ENCODE peak calls at places on chromosomes 12 and 14, in five cellular contexts. J is spleen, T is K562, K is hepatocyte, O is HCT116. N is an unnamed sample.

GRCh38 chr12:6700646-6701051 is at the start of gene PIANP:
- DNase-seq in J (peak; percentile 86), T (peak; percentile 59), K (peak; percentile 77), O (no peak), N (peak; percentile 81)

GRCh38 chr12:96578526-96579125 is 89.2 kb downstream of the CFAP54 start:
- DNase-seq in J (no peak), T (peak; percentile 13), K (peak; percentile 70), O (peak; percentile 54), N (peak; percentile 66)

GRCh38 chr12:88338486-88338885 is 196.4 kb downstream of the TMTC3 start:
- DNase-seq in J (no peak), T (no peak), K (no peak), O (no peak), N (no peak)

GRCh38 chr12:1830981-1831930 is 10.9 kb downstream of the LRTM2 start:
- DNase-seq in J (peak; percentile 74), T (peak; percentile 64), K (peak; percentile 93), O (no peak), N (peak; percentile 74)

GRCh38 chr12:30440826-30441602 is 254.7 kb downstream of the IPO8 start:
- DNase-seq in J (no peak), T (peak; percentile 16), K (peak; percentile 55), O (peak; percentile 43), N (peak; percentile 62)

GRCh38 chr14:51304956-51305355 is 64.9 kb downstream of the TMX1 start:
- DNase-seq in J (no peak), T (no peak), K (peak; percentile 61), O (no peak), N (peak; percentile 21)

GRCh38 chr12:90333939-90334338 is 621.0 kb downstream of the CCER1 start:
- DNase-seq in J (no peak), T (no peak), K (no peak), O (no peak), N (no peak)

GRCh38 chr12:72271741-72272661 is at the start of gene TRHDE:
- DNase-seq in J (peak; percentile 74), T (no peak), K (peak; percentile 71), O (no peak), N (peak; percentile 63)

GRCh38 chr14:59022144-59022543 is 166.3 kb upstream of the DAAM1 start:
- DNase-seq in J (no peak), T (no peak), K (no peak), O (no peak), N (no peak)

GRCh38 chr12:13452955-13453570 is 256.5 kb downstream of the EMP1 start:
- DNase-seq in J (no peak), T (no peak), K (no peak), O (no peak), N (no peak)

GRCh38 chr14:64503184-64503433 is 529 bp downstream of the ZBTB25 start:
- DNase-seq in J (no peak), T (no peak), K (peak; percentile 52), O (no peak), N (peak; percentile 28)

DNA sequence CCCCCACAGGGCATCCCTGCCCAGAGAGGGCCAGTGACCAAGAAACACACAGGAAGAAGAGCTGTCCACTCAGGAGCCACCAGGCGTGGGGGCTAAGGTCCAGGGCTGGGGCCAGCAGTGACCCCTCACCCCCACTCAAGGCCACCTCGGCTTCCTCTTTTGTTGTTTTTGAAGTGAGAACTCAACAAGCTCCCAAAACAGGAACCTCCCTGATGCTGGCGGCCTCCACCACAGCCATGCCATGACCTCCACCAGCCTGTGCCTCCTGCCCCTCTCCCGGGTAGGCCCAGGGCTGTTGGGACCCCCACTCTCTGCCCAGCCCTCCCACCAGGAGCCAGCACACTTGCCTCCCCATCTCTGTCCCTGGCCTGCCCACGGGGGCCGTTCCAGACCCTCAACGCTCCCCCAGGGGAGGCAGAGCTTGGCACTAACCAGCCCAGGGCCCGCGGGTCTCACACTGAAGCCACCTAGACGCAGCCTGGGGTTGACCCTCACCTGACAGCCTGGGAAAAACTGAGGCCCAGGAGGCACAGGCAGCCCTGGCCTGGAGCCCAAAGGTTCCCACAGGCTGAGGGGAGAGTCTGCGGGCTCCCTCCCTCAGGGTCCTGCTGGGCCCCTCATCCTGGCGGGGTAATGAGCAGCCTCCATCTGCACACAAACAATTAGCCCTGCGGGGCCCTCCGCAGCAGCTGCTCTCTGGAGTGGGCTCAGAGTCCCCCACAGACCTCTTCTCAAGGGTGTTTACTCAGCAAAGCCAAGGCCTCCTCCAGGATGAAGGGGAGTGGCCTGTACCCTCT is 7.6 kb downstream of the AKT1 start:
- DNase-seq in J (peak; percentile 88), T (no peak), K (no peak), O (no peak), N (no peak)
- H3K4me1 ChIP-seq in J (peaks cover 75% of the 10 kb centered on the region), T (peaks cover 55% of the 10 kb centered on the region), K (peaks cover 5% of the 10 kb centered on the region), O (peaks cover under 1% of the 10 kb centered on the region), N (no peaks in the 10 kb centered on the region)

GRCh38 chr14:74251546-74252030 is 12.3 kb downstream of the VSX2 start:
- DNase-seq in J (peak; percentile 88), T (peak; percentile 63), K (peak; percentile 86), O (peak; percentile 60), N (peak; percentile 83)
- H3K4me3 ChIP-seq in J (no peak overlapping the region), T (no peak overlapping the region), K (no peak overlapping the region), O (peak overlapping the region; percentile 30), N (no peak overlapping the region)

GRCh38 chr14:63091394-63091996 is 46.2 kb upstream of the KCNH5 start:
- DNase-seq in J (no peak), T (no peak), K (no peak), O (no peak), N (no peak)
- TF ChIP-seq CTCF in J (no peak), T (no peak), K (no peak), O (no peak), N (no peak)

GRCh38 chr14:52458721-52459085 is 93.6 kb downstream of the TXNDC16 start:
- DNase-seq in J (no peak), T (no peak), K (no peak), O (no peak), N (no peak)
- H3K4me1 ChIP-seq in J (no peaks in the 10 kb centered on the region), T (no peaks in the 10 kb centered on the region), K (peaks cover 8% of the 10 kb centered on the region), O (peaks cover 6% of the 10 kb centered on the region), N (no peaks in the 10 kb centered on the region)

DNA sequence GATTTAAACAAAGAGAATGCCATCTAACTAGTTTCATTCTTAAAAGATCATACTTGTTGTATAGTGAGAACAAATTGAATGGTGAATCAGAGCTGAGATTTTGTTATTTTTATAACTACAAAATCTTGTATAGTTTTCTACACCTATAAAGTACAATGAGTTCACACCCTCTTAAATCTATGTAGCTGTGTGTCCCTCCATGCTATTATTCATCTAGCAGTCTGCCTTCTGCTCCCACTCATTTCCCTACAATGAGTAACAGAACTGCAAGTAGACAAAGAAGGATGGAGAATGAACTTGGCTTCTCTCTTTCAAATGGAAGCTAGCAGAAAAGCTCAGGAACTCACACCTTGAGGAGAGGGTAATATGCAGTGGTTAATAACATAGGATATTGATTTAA is 7.1 kb downstream of the IFNG-AS1 start:
- DNase-seq in J (no peak), T (no peak), K (no peak), O (no peak), N (no peak)
- H3K4me3 ChIP-seq in J (no peak overlapping the region), T (no peak overlapping the region), K (no peak overlapping the region), O (no peak overlapping the region), N (no peak overlapping the region)

GRCh38 chr12:109443794-109444193 is 33.3 kb downstream of the KCTD10 start:
- DNase-seq in J (no peak), T (no peak), K (no peak), O (no peak), N (peak; percentile 33)
- TF ChIP-seq CTCF in J (no peak), T (no peak), K (no peak), O (no peak), N (no peak)

GRCh38 chr12:54416908-54417603 is 2.0 kb downstream of the ITGA5 start:
- DNase-seq in J (no peak), T (peak; percentile 51), K (no peak), O (no peak), N (no peak)
- H3K4me1 ChIP-seq in J (peaks cover 78% of the 10 kb centered on the region), T (peaks cover 60% of the 10 kb centered on the region), K (peaks cover 13% of the 10 kb centered on the region), O (peaks cover 16% of the 10 kb centered on the region), N (peaks cover 6% of the 10 kb centered on the region)

GRCh38 chr12:108768591-108769500 is 37.5 kb upstream of the CORO1C start:
- DNase-seq in J (peak; percentile 87), T (peak; percentile 41), K (peak; percentile 75), O (peak; percentile 63), N (no peak)
- H3K4me3 ChIP-seq in J (peak overlapping the region; percentile 36), T (no peak overlapping the region), K (peak overlapping the region; percentile 12), O (peak overlapping the region; percentile 61), N (peak overlapping the region; percentile 14)

DNA sequence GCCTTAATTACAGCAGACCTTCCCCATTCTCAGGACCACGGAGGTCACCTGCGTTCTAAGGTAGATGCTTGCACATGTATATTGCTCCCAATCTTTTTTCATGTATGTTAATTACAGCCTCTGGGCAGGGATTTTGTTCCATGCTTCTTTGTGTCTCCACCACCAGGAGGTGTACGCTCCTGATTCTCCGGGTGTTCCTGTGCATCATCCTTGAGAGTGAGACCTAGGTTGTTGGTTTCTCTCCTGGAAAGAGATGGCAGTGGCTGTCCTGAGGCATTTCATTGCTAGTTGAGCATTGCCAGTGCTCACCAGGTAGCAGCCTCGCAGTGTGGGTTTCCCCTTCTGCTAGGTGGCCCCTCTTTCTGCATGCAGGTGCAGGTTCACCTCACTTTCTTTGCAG is 52.8 kb downstream of the KCNK13 start:
- DNase-seq in J (no peak), T (no peak), K (no peak), O (no peak), N (peak; percentile 21)
- TF ChIP-seq CTCF in J (no peak), T (no peak), K (peak; percentile 12), O (peak; percentile 45), N (peak; percentile 16)